ENCODE peak calls at places on chromosomes 2 and 18, in ten cellular contexts. One of them, this sample, is unnamed.

GRCh38 chr2:144596074-144596871 is 76.4 kb upstream of the ZEB2 start:
- DNase-seq in foreskin keratinocyte: peak
- DNase-seq in foreskin fibroblast: peak
- DNase-seq in adrenal gland: peak
- DNase-seq in mammary epithelial cell: peak
- DNase-seq in CD8-positive, alpha-beta T cell: no peak
- DNase-seq in LNCaP clone FGC: no peak
- DNase-seq in psoas muscle: no peak
- DNase-seq in left lung: no peak
- DNase-seq in AG10803: no peak
- DNase-seq in this sample: no peak

GRCh38 chr18:32919799-32920198 is 147.0 kb upstream of the KLHL14 start:
- DNase-seq in foreskin fibroblast: peak
- DNase-seq in adrenal gland: no peak
- DNase-seq in left lung: no peak
- DNase-seq in CD8-positive, alpha-beta T cell: no peak
- DNase-seq in mammary epithelial cell: peak
- DNase-seq in LNCaP clone FGC: peak
- DNase-seq in AG10803: no peak
- DNase-seq in foreskin keratinocyte: peak
- DNase-seq in psoas muscle: no peak
- DNase-seq in this sample: no peak

GRCh38 chr18:35736696-35737095 is 155.2 kb downstream of the GALNT1 start:
- DNase-seq in AG10803: peak
- DNase-seq in LNCaP clone FGC: no peak
- DNase-seq in foreskin keratinocyte: no peak
- DNase-seq in foreskin fibroblast: peak
- DNase-seq in mammary epithelial cell: no peak
- DNase-seq in adrenal gland: no peak
- DNase-seq in left lung: no peak
- DNase-seq in CD8-positive, alpha-beta T cell: no peak
- DNase-seq in psoas muscle: no peak
- DNase-seq in this sample: no peak

GRCh38 chr18:56000041-56000440 is 412.0 kb upstream of the TCF4 start:
- DNase-seq in foreskin fibroblast: peak
- DNase-seq in mammary epithelial cell: no peak
- DNase-seq in adrenal gland: no peak
- DNase-seq in LNCaP clone FGC: no peak
- DNase-seq in AG10803: peak
- DNase-seq in psoas muscle: no peak
- DNase-seq in left lung: no peak
- DNase-seq in CD8-positive, alpha-beta T cell: no peak
- DNase-seq in foreskin keratinocyte: no peak
- DNase-seq in this sample: no peak

GRCh38 chr18:363327-364115 is 95.7 kb upstream of the THOC1 start:
- DNase-seq in AG10803: peak
- DNase-seq in mammary epithelial cell: no peak
- DNase-seq in LNCaP clone FGC: no peak
- DNase-seq in foreskin fibroblast: peak
- DNase-seq in psoas muscle: no peak
- DNase-seq in CD8-positive, alpha-beta T cell: no peak
- DNase-seq in foreskin keratinocyte: no peak
- DNase-seq in left lung: no peak
- DNase-seq in adrenal gland: no peak
- DNase-seq in this sample: no peak

GRCh38 chr18:5817821-5818220 is 77.5 kb downstream of the TMEM200C start:
- DNase-seq in adrenal gland: no peak
- DNase-seq in mammary epithelial cell: no peak
- DNase-seq in left lung: no peak
- DNase-seq in foreskin keratinocyte: no peak
- DNase-seq in psoas muscle: no peak
- DNase-seq in foreskin fibroblast: no peak
- DNase-seq in CD8-positive, alpha-beta T cell: no peak
- DNase-seq in LNCaP clone FGC: no peak
- DNase-seq in AG10803: no peak
- DNase-seq in this sample: no peak

GRCh38 chr2:22626621-22627020 is 758.4 kb upstream of the KLHL29 start:
- DNase-seq in AG10803: no peak
- DNase-seq in adrenal gland: no peak
- DNase-seq in left lung: no peak
- DNase-seq in foreskin fibroblast: no peak
- DNase-seq in psoas muscle: no peak
- DNase-seq in CD8-positive, alpha-beta T cell: no peak
- DNase-seq in LNCaP clone FGC: no peak
- DNase-seq in mammary epithelial cell: no peak
- DNase-seq in foreskin keratinocyte: no peak
- DNase-seq in this sample: no peak

GRCh38 chr2:8197101-8197500 is 484.8 kb upstream of the ID2 start:
- DNase-seq in mammary epithelial cell: no peak
- DNase-seq in LNCaP clone FGC: peak
- DNase-seq in psoas muscle: no peak
- DNase-seq in foreskin keratinocyte: no peak
- DNase-seq in foreskin fibroblast: peak
- DNase-seq in CD8-positive, alpha-beta T cell: no peak
- DNase-seq in left lung: no peak
- DNase-seq in AG10803: peak
- DNase-seq in adrenal gland: no peak
- DNase-seq in this sample: no peak

GRCh38 chr18:74965682-74966081 is 243.3 kb downstream of the PTGR3 start:
- DNase-seq in mammary epithelial cell: no peak
- DNase-seq in adrenal gland: no peak
- DNase-seq in LNCaP clone FGC: no peak
- DNase-seq in foreskin fibroblast: no peak
- DNase-seq in AG10803: no peak
- DNase-seq in left lung: no peak
- DNase-seq in CD8-positive, alpha-beta T cell: no peak
- DNase-seq in psoas muscle: no peak
- DNase-seq in foreskin keratinocyte: no peak
- DNase-seq in this sample: no peak

GRCh38 chr18:74963820-74964446 is 245.0 kb downstream of the PTGR3 start:
- DNase-seq in foreskin fibroblast: peak
- DNase-seq in psoas muscle: no peak
- DNase-seq in adrenal gland: peak
- DNase-seq in left lung: no peak
- DNase-seq in CD8-positive, alpha-beta T cell: no peak
- DNase-seq in foreskin keratinocyte: peak
- DNase-seq in LNCaP clone FGC: peak
- DNase-seq in AG10803: peak
- DNase-seq in mammary epithelial cell: peak
- DNase-seq in this sample: no peak
- TF ChIP-seq CTCF in foreskin fibroblast: peak
- TF ChIP-seq CTCF in psoas muscle: peak
- TF ChIP-seq CTCF in adrenal gland: no peak
- TF ChIP-seq CTCF in left lung: peak
- TF ChIP-seq CTCF in CD8-positive, alpha-beta T cell: no peak
- TF ChIP-seq CTCF in foreskin keratinocyte: peak
- TF ChIP-seq CTCF in LNCaP clone FGC: peak
- TF ChIP-seq CTCF in AG10803: peak
- TF ChIP-seq CTCF in mammary epithelial cell: peak
- TF ChIP-seq CTCF in this sample: peak

GRCh38 chr2:44246436-44246835 is 28.8 kb upstream of the SLC3A1 start:
- DNase-seq in left lung: no peak
- DNase-seq in AG10803: peak
- DNase-seq in LNCaP clone FGC: no peak
- DNase-seq in CD8-positive, alpha-beta T cell: no peak
- DNase-seq in foreskin fibroblast: no peak
- DNase-seq in foreskin keratinocyte: no peak
- DNase-seq in mammary epithelial cell: no peak
- DNase-seq in psoas muscle: no peak
- DNase-seq in adrenal gland: no peak
- DNase-seq in this sample: no peak

GRCh38 chr2:44250376-44250775 is 24.9 kb upstream of the SLC3A1 start:
- DNase-seq in psoas muscle: no peak
- DNase-seq in foreskin keratinocyte: no peak
- DNase-seq in foreskin fibroblast: no peak
- DNase-seq in LNCaP clone FGC: no peak
- DNase-seq in mammary epithelial cell: no peak
- DNase-seq in left lung: no peak
- DNase-seq in adrenal gland: no peak
- DNase-seq in AG10803: no peak
- DNase-seq in CD8-positive, alpha-beta T cell: no peak
- DNase-seq in this sample: no peak

GRCh38 chr2:44245068-44245861 is 30.0 kb upstream of the SLC3A1 start:
- DNase-seq in foreskin fibroblast: no peak
- DNase-seq in psoas muscle: no peak
- DNase-seq in mammary epithelial cell: peak
- DNase-seq in LNCaP clone FGC: peak
- DNase-seq in left lung: no peak
- DNase-seq in foreskin keratinocyte: peak
- DNase-seq in AG10803: no peak
- DNase-seq in adrenal gland: no peak
- DNase-seq in CD8-positive, alpha-beta T cell: no peak
- DNase-seq in this sample: no peak

GRCh38 chr2:44246840-44247369 is 28.4 kb upstream of the SLC3A1 start:
- DNase-seq in AG10803: no peak
- DNase-seq in foreskin keratinocyte: no peak
- DNase-seq in adrenal gland: no peak
- DNase-seq in foreskin fibroblast: no peak
- DNase-seq in left lung: no peak
- DNase-seq in LNCaP clone FGC: no peak
- DNase-seq in psoas muscle: no peak
- DNase-seq in mammary epithelial cell: no peak
- DNase-seq in CD8-positive, alpha-beta T cell: no peak
- DNase-seq in this sample: peak

DNA sequence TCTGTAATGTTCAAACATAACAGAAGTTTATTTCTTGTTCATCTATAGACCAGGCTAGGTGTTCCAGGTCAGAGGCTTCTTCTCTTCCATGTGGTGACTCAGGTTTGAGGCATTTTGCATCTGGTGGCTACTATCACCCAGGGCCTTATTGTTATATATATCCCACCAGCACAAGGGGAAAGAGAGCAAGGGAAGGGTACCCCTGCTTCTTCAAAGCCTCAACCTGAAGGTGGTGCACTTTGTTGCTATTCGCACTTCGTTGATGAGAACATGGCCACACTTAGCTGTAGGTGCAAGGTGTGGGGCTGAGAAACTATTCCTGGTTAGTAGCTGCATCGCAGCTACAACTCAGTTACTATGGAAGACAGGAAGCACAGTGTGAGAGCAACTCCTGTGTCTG is 27.4 kb upstream of the SLC3A1 start:
- DNase-seq in psoas muscle: no peak
- DNase-seq in left lung: no peak
- DNase-seq in foreskin fibroblast: no peak
- DNase-seq in AG10803: no peak
- DNase-seq in foreskin keratinocyte: no peak
- DNase-seq in adrenal gland: no peak
- DNase-seq in mammary epithelial cell: no peak
- DNase-seq in CD8-positive, alpha-beta T cell: no peak
- DNase-seq in LNCaP clone FGC: no peak
- DNase-seq in this sample: no peak
- TF ChIP-seq CTCF in psoas muscle: no peak
- TF ChIP-seq CTCF in left lung: no peak
- TF ChIP-seq CTCF in foreskin fibroblast: no peak
- TF ChIP-seq CTCF in AG10803: no peak
- TF ChIP-seq CTCF in foreskin keratinocyte: peak
- TF ChIP-seq CTCF in adrenal gland: no peak
- TF ChIP-seq CTCF in mammary epithelial cell: no peak
- TF ChIP-seq CTCF in CD8-positive, alpha-beta T cell: no peak
- TF ChIP-seq CTCF in LNCaP clone FGC: no peak
- TF ChIP-seq CTCF in this sample: no peak

GRCh38 chr2:64277101-64277849 is 133.1 kb upstream of the PELI1 start:
- DNase-seq in left lung: no peak
- DNase-seq in psoas muscle: no peak
- DNase-seq in mammary epithelial cell: peak
- DNase-seq in foreskin fibroblast: no peak
- DNase-seq in CD8-positive, alpha-beta T cell: no peak
- DNase-seq in LNCaP clone FGC: peak
- DNase-seq in AG10803: peak
- DNase-seq in foreskin keratinocyte: peak
- DNase-seq in adrenal gland: no peak
- DNase-seq in this sample: no peak
- TF ChIP-seq CTCF in left lung: no peak
- TF ChIP-seq CTCF in psoas muscle: no peak
- TF ChIP-seq CTCF in mammary epithelial cell: no peak
- TF ChIP-seq CTCF in foreskin fibroblast: no peak
- TF ChIP-seq CTCF in CD8-positive, alpha-beta T cell: no peak
- TF ChIP-seq CTCF in LNCaP clone FGC: no peak
- TF ChIP-seq CTCF in AG10803: no peak
- TF ChIP-seq CTCF in foreskin keratinocyte: no peak
- TF ChIP-seq CTCF in adrenal gland: no peak
- TF ChIP-seq CTCF in this sample: no peak

GRCh38 chr2:108367014-108367413 is 10.7 kb upstream of the SULT1C4 start:
- DNase-seq in psoas muscle: no peak
- DNase-seq in LNCaP clone FGC: no peak
- DNase-seq in CD8-positive, alpha-beta T cell: no peak
- DNase-seq in foreskin fibroblast: no peak
- DNase-seq in left lung: no peak
- DNase-seq in foreskin keratinocyte: peak
- DNase-seq in mammary epithelial cell: peak
- DNase-seq in adrenal gland: no peak
- DNase-seq in AG10803: no peak
- DNase-seq in this sample: no peak

GRCh38 chr2:108370080-108370479 is 7.7 kb upstream of the SULT1C4 start:
- DNase-seq in AG10803: no peak
- DNase-seq in adrenal gland: no peak
- DNase-seq in left lung: no peak
- DNase-seq in foreskin fibroblast: peak
- DNase-seq in foreskin keratinocyte: peak
- DNase-seq in mammary epithelial cell: no peak
- DNase-seq in LNCaP clone FGC: peak
- DNase-seq in CD8-positive, alpha-beta T cell: no peak
- DNase-seq in psoas muscle: no peak
- DNase-seq in this sample: no peak

GRCh38 chr2:108367776-108368175 is 10.0 kb upstream of the SULT1C4 start:
- DNase-seq in CD8-positive, alpha-beta T cell: no peak
- DNase-seq in AG10803: no peak
- DNase-seq in foreskin fibroblast: no peak
- DNase-seq in mammary epithelial cell: no peak
- DNase-seq in left lung: no peak
- DNase-seq in adrenal gland: no peak
- DNase-seq in foreskin keratinocyte: no peak
- DNase-seq in LNCaP clone FGC: peak
- DNase-seq in psoas muscle: no peak
- DNase-seq in this sample: no peak

GRCh38 chr2:108365656-108366055 is 12.1 kb upstream of the SULT1C4 start:
- DNase-seq in psoas muscle: no peak
- DNase-seq in CD8-positive, alpha-beta T cell: no peak
- DNase-seq in left lung: no peak
- DNase-seq in LNCaP clone FGC: no peak
- DNase-seq in mammary epithelial cell: no peak
- DNase-seq in adrenal gland: no peak
- DNase-seq in AG10803: no peak
- DNase-seq in foreskin keratinocyte: no peak
- DNase-seq in foreskin fibroblast: no peak
- DNase-seq in this sample: no peak

DNA sequence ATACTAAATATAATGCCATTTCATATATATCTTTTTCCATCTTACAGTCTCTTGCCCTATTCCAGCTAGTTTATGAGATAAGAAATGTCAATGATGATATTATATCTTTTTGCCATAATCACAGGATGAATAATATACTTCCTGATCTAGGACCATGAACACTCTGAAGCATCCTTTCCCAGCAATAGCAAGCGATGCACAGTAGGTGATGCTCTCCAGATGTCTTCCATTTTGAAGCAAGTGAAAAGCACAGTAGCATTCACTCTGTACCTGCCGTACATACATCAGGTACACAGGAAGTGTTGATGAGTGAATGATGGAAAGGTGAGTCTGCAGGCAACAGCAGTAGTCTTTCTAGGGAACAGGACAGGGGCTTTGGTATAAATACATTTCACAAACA is 8.6 kb upstream of the SULT1C4 start:
- DNase-seq in adrenal gland: no peak
- DNase-seq in mammary epithelial cell: no peak
- DNase-seq in AG10803: no peak
- DNase-seq in left lung: no peak
- DNase-seq in psoas muscle: no peak
- DNase-seq in foreskin keratinocyte: no peak
- DNase-seq in LNCaP clone FGC: no peak
- DNase-seq in CD8-positive, alpha-beta T cell: no peak
- DNase-seq in foreskin fibroblast: no peak
- DNase-seq in this sample: no peak
- TF ChIP-seq CTCF in adrenal gland: no peak
- TF ChIP-seq CTCF in mammary epithelial cell: no peak
- TF ChIP-seq CTCF in AG10803: no peak
- TF ChIP-seq CTCF in left lung: no peak
- TF ChIP-seq CTCF in psoas muscle: no peak
- TF ChIP-seq CTCF in foreskin keratinocyte: peak
- TF ChIP-seq CTCF in LNCaP clone FGC: no peak
- TF ChIP-seq CTCF in CD8-positive, alpha-beta T cell: no peak
- TF ChIP-seq CTCF in foreskin fibroblast: no peak
- TF ChIP-seq CTCF in this sample: no peak

This sample was measured in right lobe of liver.